ENCODE peak calls at places on chromosomes 11 and 22, in six cellular contexts. One of them, this sample, is unnamed.
A peak's percentile ranks its signal among the peaks of the same experiment; 100 is the strongest.

GRCh38 chr22:37020192-37020479 is 594 bp downstream of the MPST start:
- DNase-seq in H1: no peak
- DNase-seq in GM12878: no peak
- DNase-seq in HepG2: no peak
- DNase-seq in GM12892: no peak
- DNase-seq in K562: peak; percentile 25
- DNase-seq in this sample: no peak

GRCh38 chr22:24181088-24181995 is at the start of gene SUSD2:
- DNase-seq in H1: no peak
- DNase-seq in GM12878: no peak
- DNase-seq in HepG2: peak; percentile 76
- DNase-seq in GM12892: no peak
- DNase-seq in K562: peak; percentile 52
- DNase-seq in this sample: no peak

GRCh38 chr22:17012267-17012666 is 4.2 kb upstream of the GAB4 start:
- DNase-seq in H1: no peak
- DNase-seq in GM12878: no peak
- DNase-seq in HepG2: no peak
- DNase-seq in GM12892: no peak
- DNase-seq in K562: no peak
- DNase-seq in this sample: no peak

GRCh38 chr11:8384199-8384821 is 120.6 kb upstream of the LMO1 start:
- DNase-seq in H1: no peak
- DNase-seq in GM12878: no peak
- DNase-seq in HepG2: no peak
- DNase-seq in GM12892: no peak
- DNase-seq in K562: peak; percentile 26
- DNase-seq in this sample: no peak

GRCh38 chr11:97895572-97895971 is 1125.2 kb upstream of the CNTN5 start:
- DNase-seq in H1: no peak
- DNase-seq in GM12878: no peak
- DNase-seq in HepG2: no peak
- DNase-seq in GM12892: no peak
- DNase-seq in K562: no peak
- DNase-seq in this sample: no peak

GRCh38 chr22:39343259-39344045 is 6.3 kb upstream of the SYNGR1 start:
- DNase-seq in H1: peak; percentile 34
- DNase-seq in GM12878: peak; percentile 36
- DNase-seq in HepG2: peak; percentile 70
- DNase-seq in GM12892: no peak
- DNase-seq in K562: peak; percentile 43
- DNase-seq in this sample: no peak

GRCh38 chr11:115287266-115287665 is 216.9 kb downstream of the CADM1 start:
- DNase-seq in H1: no peak
- DNase-seq in GM12878: no peak
- DNase-seq in HepG2: no peak
- DNase-seq in GM12892: no peak
- DNase-seq in K562: no peak
- DNase-seq in this sample: no peak

GRCh38 chr22:19876941-19877625 is 22.4 kb upstream of the GNB1L start:
- DNase-seq in H1: no peak
- DNase-seq in GM12878: no peak
- DNase-seq in HepG2: no peak
- DNase-seq in GM12892: no peak
- DNase-seq in K562: no peak
- DNase-seq in this sample: peak; percentile 19

GRCh38 chr11:40337118-40337517 is 1122.3 kb downstream of the LRRC4C start:
- DNase-seq in H1: no peak
- DNase-seq in GM12878: no peak
- DNase-seq in HepG2: no peak
- DNase-seq in GM12892: no peak
- DNase-seq in K562: no peak
- DNase-seq in this sample: no peak

GRCh38 chr11:33617672-33618362 is 82.8 kb downstream of the C11orf91 start:
- DNase-seq in H1: no peak
- DNase-seq in GM12878: no peak
- DNase-seq in HepG2: no peak
- DNase-seq in GM12892: no peak
- DNase-seq in K562: no peak
- DNase-seq in this sample: no peak

GRCh38 chr11:100753562-100753961 is 66.5 kb downstream of the ARHGAP42 start:
- DNase-seq in H1: no peak
- DNase-seq in GM12878: no peak
- DNase-seq in HepG2: no peak
- DNase-seq in GM12892: no peak
- DNase-seq in K562: no peak
- DNase-seq in this sample: no peak

GRCh38 chr11:123525511-123525918 is 95.4 kb downstream of the GRAMD1B start:
- DNase-seq in H1: no peak
- DNase-seq in GM12878: no peak
- DNase-seq in HepG2: no peak
- DNase-seq in GM12892: no peak
- DNase-seq in K562: no peak
- DNase-seq in this sample: no peak

DNA sequence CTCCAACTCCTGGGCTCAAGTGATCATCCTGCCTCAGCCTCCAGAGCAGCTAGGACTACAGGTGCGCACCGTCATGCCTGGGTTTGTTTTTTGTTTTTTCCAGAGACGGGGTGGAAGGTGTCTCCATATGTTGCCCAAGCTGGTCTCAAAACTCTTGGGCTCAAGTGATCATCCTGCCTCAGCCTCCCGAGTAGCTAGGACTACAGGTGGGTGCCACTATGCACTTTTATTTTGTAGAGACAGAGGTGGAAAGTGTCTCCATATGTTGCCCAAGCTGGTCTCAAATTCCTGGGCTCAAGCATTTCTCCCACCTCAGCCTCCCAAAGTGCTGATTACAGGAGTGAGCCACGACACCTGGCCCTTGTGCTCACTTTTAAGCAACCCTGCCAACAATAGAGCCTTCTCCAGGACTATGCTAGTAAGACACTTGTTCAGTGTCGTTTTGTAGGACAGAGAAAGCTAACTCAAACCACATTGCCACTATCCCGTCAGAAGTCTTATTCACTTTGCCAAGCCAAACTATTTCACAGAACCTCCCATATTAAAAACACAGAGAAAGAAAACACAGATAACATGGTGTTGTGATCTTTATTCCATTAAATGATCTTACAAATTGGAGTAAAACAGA is 9.4 kb upstream of the PLAAT3 start:
- DNase-seq in H1: no peak
- DNase-seq in GM12878: no peak
- DNase-seq in HepG2: no peak
- DNase-seq in GM12892: no peak
- DNase-seq in K562: no peak
- DNase-seq in this sample: no peak
- TF ChIP-seq POLR2AphosphoS5 in H1: no peak
- TF ChIP-seq POLR2AphosphoS5 in GM12878: no peak
- TF ChIP-seq POLR2AphosphoS5 in HepG2: no peak
- TF ChIP-seq POLR2AphosphoS5 in GM12892: no peak
- TF ChIP-seq POLR2AphosphoS5 in K562: no peak
- TF ChIP-seq POLR2AphosphoS5 in this sample: no peak

DNA sequence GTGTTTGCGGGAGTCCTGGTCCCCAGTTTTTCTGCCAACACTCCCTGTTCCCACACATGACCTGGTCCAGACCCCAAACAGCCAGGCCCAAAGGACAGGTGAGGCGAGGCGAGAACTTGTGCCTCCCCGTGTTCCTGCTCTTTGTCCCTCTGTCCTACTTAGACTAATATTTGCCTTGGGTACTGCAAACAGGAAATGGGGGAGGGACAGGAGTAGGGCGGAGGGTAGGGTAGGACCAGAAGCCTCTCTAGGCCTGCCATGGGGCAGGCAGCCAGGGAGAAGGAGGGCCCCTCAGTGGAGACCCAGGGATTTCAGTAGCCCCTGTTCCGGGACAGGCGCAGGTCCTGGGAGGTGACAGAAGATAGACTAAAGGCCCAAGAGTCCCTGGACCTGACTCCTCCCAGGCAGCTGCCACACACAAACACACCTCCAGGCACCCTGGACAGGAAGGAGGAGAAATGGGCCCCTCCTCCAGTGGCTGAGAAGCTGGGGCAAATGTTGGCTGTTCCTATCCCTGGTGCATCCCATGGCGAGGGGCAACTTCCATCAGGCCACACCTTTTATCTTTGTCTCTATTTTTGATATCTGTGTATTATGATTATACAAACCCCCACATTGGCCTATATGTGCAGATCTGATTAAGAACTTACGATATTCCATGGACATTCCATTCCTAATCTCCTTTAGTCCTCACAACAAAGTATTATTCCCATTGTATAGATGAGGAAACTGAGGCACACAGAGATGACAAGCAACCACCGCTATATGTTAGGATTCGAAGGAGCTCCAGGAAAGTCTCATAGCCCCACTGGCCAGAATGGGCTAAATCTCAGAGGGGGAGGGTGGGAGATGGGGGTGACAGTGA is 626 bp upstream of the F2 start:
- DNase-seq in H1: no peak
- DNase-seq in GM12878: no peak
- DNase-seq in HepG2: peak; percentile 98
- DNase-seq in GM12892: no peak
- DNase-seq in K562: no peak
- DNase-seq in this sample: no peak
- TF ChIP-seq POLR2A in H1: no peak
- TF ChIP-seq POLR2A in GM12878: no peak
- TF ChIP-seq POLR2A in HepG2: peak; percentile 56
- TF ChIP-seq POLR2A in GM12892: no peak
- TF ChIP-seq POLR2A in K562: no peak
- TF ChIP-seq POLR2A in this sample: no peak

DNA sequence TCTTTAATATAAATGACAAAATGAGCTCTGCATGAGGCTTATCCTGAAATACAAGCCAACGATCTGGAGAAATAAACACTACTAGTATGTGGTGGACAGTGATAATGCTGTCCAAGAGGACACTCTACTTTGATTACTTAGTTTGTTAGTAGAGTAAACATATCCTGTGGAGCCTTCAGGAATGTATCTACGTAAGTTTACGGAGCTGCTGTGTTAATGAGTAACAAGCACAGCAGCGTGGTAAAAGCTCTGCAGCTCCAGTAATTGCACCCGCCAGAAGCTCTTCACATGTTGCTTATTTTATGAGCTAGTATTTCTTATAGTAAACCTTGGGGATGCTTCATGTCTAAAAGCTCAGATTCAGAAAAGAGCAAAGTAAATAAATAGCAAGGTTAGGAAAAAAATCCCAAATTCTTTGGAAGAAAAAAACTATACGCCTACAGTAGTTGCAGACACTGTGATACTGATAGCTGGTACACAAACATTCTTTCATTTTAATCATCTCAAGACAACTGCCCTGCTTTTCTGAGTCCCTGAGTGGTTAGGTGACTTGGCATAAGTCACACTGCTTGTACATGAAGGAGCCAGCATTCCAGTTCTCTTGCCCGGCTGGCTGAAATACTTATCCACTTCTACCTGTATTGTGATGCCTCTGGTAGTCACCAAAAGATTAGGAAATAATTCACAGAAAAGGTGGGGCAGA is 32.7 kb upstream of the CCDC34 start:
- DNase-seq in H1: no peak
- DNase-seq in GM12878: no peak
- DNase-seq in HepG2: peak; percentile 95
- DNase-seq in GM12892: no peak
- DNase-seq in K562: no peak
- DNase-seq in this sample: no peak
- TF ChIP-seq TAF1 in H1: no peak
- TF ChIP-seq TAF1 in GM12878: no peak
- TF ChIP-seq TAF1 in HepG2: no peak
- TF ChIP-seq TAF1 in GM12892: no peak
- TF ChIP-seq TAF1 in K562: no peak
- TF ChIP-seq TAF1 in this sample: no peak

GRCh38 chr11:65417221-65417701 is 5.3 kb upstream of the NEAT1 start:
- DNase-seq in H1: no peak
- DNase-seq in GM12878: no peak
- DNase-seq in HepG2: no peak
- DNase-seq in GM12892: no peak
- DNase-seq in K562: no peak
- DNase-seq in this sample: no peak
- TF ChIP-seq POLR2AphosphoS5 in H1: no peak
- TF ChIP-seq POLR2AphosphoS5 in GM12878: no peak
- TF ChIP-seq POLR2AphosphoS5 in HepG2: no peak
- TF ChIP-seq POLR2AphosphoS5 in GM12892: no peak
- TF ChIP-seq POLR2AphosphoS5 in K562: no peak
- TF ChIP-seq POLR2AphosphoS5 in this sample: no peak

DNA sequence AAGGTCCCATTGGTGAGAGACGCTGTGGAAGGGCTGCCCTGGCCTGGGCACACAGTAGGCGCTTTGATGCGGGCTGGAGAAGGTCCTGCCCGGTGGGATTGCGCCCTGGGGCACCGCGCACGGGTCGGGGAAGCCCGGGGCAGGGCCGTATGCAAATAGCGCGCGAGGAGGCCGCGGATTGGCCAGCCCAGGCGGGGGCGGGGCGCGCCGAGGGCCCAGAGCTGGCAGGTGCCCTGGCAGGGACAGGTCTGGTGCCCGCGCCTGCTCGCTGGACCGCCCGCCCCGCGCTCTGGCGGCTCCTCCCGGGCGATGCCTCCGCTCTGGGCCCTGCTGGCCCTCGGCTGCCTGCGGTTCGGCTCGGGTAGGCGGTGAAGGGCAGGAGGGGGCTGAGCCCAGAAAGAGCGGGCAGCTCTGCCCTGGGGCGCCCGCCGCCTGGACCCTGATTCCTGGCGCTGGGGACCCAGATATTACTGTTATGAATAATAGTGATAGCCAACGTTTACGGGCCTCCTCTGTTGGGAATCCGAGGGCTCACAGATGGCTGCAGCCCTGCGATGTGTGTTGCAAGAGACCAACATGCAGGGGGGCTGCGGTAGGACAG is at the start of gene UPK3A:
- DNase-seq in H1: no peak
- DNase-seq in GM12878: no peak
- DNase-seq in HepG2: no peak
- DNase-seq in GM12892: no peak
- DNase-seq in K562: peak; percentile 24
- DNase-seq in this sample: peak; percentile 41
- TF ChIP-seq POLR2A in H1: no peak
- TF ChIP-seq POLR2A in GM12878: no peak
- TF ChIP-seq POLR2A in HepG2: no peak
- TF ChIP-seq POLR2A in GM12892: no peak
- TF ChIP-seq POLR2A in K562: no peak
- TF ChIP-seq POLR2A in this sample: no peak

DNA sequence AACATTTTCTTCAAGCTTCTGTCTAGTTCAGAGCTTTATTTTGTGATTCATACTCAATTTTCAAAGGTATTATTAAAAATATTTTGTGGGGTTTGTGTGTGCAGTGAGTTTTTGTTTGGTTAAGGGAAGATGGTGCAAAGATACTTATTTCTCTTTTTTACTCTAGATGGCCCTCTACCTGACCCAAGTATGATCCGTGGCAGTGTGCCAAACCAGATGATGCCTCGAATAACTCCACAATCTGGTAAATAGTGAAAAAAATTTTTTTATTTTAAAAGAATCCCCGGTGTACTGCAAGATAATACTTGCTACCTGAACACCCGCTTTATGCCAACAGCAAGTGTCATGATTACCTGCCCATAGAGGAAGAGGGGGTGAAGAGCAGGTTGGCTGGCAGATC is 54.2 kb downstream of the EP300 start:
- DNase-seq in H1: no peak
- DNase-seq in GM12878: no peak
- DNase-seq in HepG2: no peak
- DNase-seq in GM12892: no peak
- DNase-seq in K562: no peak
- DNase-seq in this sample: no peak
- TF ChIP-seq TAF1 in H1: no peak
- TF ChIP-seq TAF1 in GM12878: no peak
- TF ChIP-seq TAF1 in HepG2: no peak
- TF ChIP-seq TAF1 in GM12892: no peak
- TF ChIP-seq TAF1 in K562: no peak
- TF ChIP-seq TAF1 in this sample: no peak

GRCh38 chr11:502288-503178 is 4.5 kb downstream of the RNH1 start:
- DNase-seq in H1: no peak
- DNase-seq in GM12878: no peak
- DNase-seq in HepG2: no peak
- DNase-seq in GM12892: peak; percentile 27
- DNase-seq in K562: no peak
- DNase-seq in this sample: no peak
- TF ChIP-seq POLR2AphosphoS5 in H1: no peak
- TF ChIP-seq POLR2AphosphoS5 in GM12878: no peak
- TF ChIP-seq POLR2AphosphoS5 in HepG2: no peak
- TF ChIP-seq POLR2AphosphoS5 in GM12892: no peak
- TF ChIP-seq POLR2AphosphoS5 in K562: no peak
- TF ChIP-seq POLR2AphosphoS5 in this sample: no peak